ENCODE peak calls at places on chromosomes 5 and 9, in seven cellular contexts. One of them, this sample, is unnamed.

GRCh38 chr5:139707445-139708003 is 59.4 kb downstream of the CXXC5 start:
- DNase-seq in PC-3: no peak
- DNase-seq in HCT116: no peak
- DNase-seq in DND-41: peak
- DNase-seq in neural progenitor cell: no peak
- DNase-seq in GM23248: no peak
- DNase-seq in endothelial cell of umbilical vein: no peak
- DNase-seq in this sample: no peak

GRCh38 chr9:114258866-114259799 is 63.8 kb upstream of the ORM1 start:
- DNase-seq in PC-3: no peak
- DNase-seq in DND-41: no peak
- DNase-seq in neural progenitor cell: no peak
- DNase-seq in GM23248: no peak
- DNase-seq in HCT116: no peak
- DNase-seq in endothelial cell of umbilical vein: no peak
- DNase-seq in this sample: no peak

GRCh38 chr5:159680095-159680494 is 236.2 kb upstream of the ADRA1B start:
- DNase-seq in HCT116: no peak
- DNase-seq in neural progenitor cell: no peak
- DNase-seq in PC-3: peak
- DNase-seq in DND-41: peak
- DNase-seq in endothelial cell of umbilical vein: no peak
- DNase-seq in GM23248: no peak
- DNase-seq in this sample: no peak

GRCh38 chr5:14864181-14864812 is 7.3 kb downstream of the ANKH start:
- DNase-seq in endothelial cell of umbilical vein: no peak
- DNase-seq in DND-41: no peak
- DNase-seq in PC-3: peak
- DNase-seq in HCT116: no peak
- DNase-seq in neural progenitor cell: no peak
- DNase-seq in GM23248: no peak
- DNase-seq in this sample: no peak

GRCh38 chr5:42059291-42059690 is 134.2 kb downstream of the FBXO4 start:
- DNase-seq in neural progenitor cell: no peak
- DNase-seq in PC-3: peak
- DNase-seq in endothelial cell of umbilical vein: no peak
- DNase-seq in HCT116: no peak
- DNase-seq in GM23248: peak
- DNase-seq in DND-41: no peak
- DNase-seq in this sample: no peak

GRCh38 chr5:75049581-75050274 is 2.6 kb downstream of the GCNT4 start:
- DNase-seq in HCT116: peak
- DNase-seq in DND-41: peak
- DNase-seq in PC-3: peak
- DNase-seq in neural progenitor cell: peak
- DNase-seq in endothelial cell of umbilical vein: peak
- DNase-seq in GM23248: peak
- DNase-seq in this sample: peak

GRCh38 chr5:53114988-53115387 is 5.4 kb upstream of the MOCS2 start:
- DNase-seq in GM23248: peak
- DNase-seq in DND-41: no peak
- DNase-seq in PC-3: peak
- DNase-seq in endothelial cell of umbilical vein: peak
- DNase-seq in HCT116: no peak
- DNase-seq in neural progenitor cell: no peak
- DNase-seq in this sample: peak

GRCh38 chr5:14672082-14672481 is 7.6 kb downstream of the OTULIN start:
- DNase-seq in GM23248: no peak
- DNase-seq in DND-41: no peak
- DNase-seq in HCT116: no peak
- DNase-seq in neural progenitor cell: no peak
- DNase-seq in endothelial cell of umbilical vein: no peak
- DNase-seq in PC-3: no peak
- DNase-seq in this sample: no peak

GRCh38 chr5:122924719-122925395 is 79.4 kb downstream of the SNX24 start:
- DNase-seq in neural progenitor cell: no peak
- DNase-seq in endothelial cell of umbilical vein: no peak
- DNase-seq in HCT116: no peak
- DNase-seq in PC-3: no peak
- DNase-seq in GM23248: no peak
- DNase-seq in DND-41: no peak
- DNase-seq in this sample: no peak

GRCh38 chr5:80964491-80964890 is 4.3 kb downstream of the RASGRF2 start:
- DNase-seq in endothelial cell of umbilical vein: peak
- DNase-seq in neural progenitor cell: no peak
- DNase-seq in PC-3: no peak
- DNase-seq in HCT116: no peak
- DNase-seq in GM23248: no peak
- DNase-seq in DND-41: no peak
- DNase-seq in this sample: no peak

GRCh38 chr5:27906911-27907590 is 868.7 kb upstream of the CDH9 start:
- DNase-seq in PC-3: peak
- DNase-seq in neural progenitor cell: no peak
- DNase-seq in endothelial cell of umbilical vein: no peak
- DNase-seq in DND-41: no peak
- DNase-seq in HCT116: no peak
- DNase-seq in GM23248: no peak
- DNase-seq in this sample: no peak

GRCh38 chr5:73544429-73545402 is 20.7 kb downstream of the ANKRA2 start:
- DNase-seq in PC-3: no peak
- DNase-seq in DND-41: no peak
- DNase-seq in HCT116: no peak
- DNase-seq in neural progenitor cell: no peak
- DNase-seq in endothelial cell of umbilical vein: peak
- DNase-seq in GM23248: no peak
- DNase-seq in this sample: no peak

GRCh38 chr5:30413540-30413939 is 779.9 kb upstream of the CDH6 start:
- DNase-seq in neural progenitor cell: no peak
- DNase-seq in endothelial cell of umbilical vein: no peak
- DNase-seq in GM23248: no peak
- DNase-seq in PC-3: peak
- DNase-seq in DND-41: no peak
- DNase-seq in HCT116: no peak
- DNase-seq in this sample: no peak

GRCh38 chr9:124133752-124134151 is 122.2 kb downstream of the LHX2 start:
- DNase-seq in DND-41: no peak
- DNase-seq in neural progenitor cell: peak
- DNase-seq in GM23248: peak
- DNase-seq in HCT116: no peak
- DNase-seq in endothelial cell of umbilical vein: peak
- DNase-seq in PC-3: peak
- DNase-seq in this sample: no peak

GRCh38 chr9:4262735-4263141 is 37.1 kb downstream of the GLIS3 start:
- DNase-seq in endothelial cell of umbilical vein: peak
- DNase-seq in neural progenitor cell: no peak
- DNase-seq in GM23248: peak
- DNase-seq in DND-41: no peak
- DNase-seq in PC-3: peak
- DNase-seq in HCT116: peak
- DNase-seq in this sample: no peak

GRCh38 chr5:107673368-107674136 is 2.8 kb upstream of the EFNA5 start:
- DNase-seq in DND-41: peak
- DNase-seq in neural progenitor cell: peak
- DNase-seq in HCT116: peak
- DNase-seq in GM23248: peak
- DNase-seq in PC-3: peak
- DNase-seq in endothelial cell of umbilical vein: peak
- DNase-seq in this sample: peak

GRCh38 chr9:15936316-15936869 is 383.6 kb downstream of the CCDC171 start:
- DNase-seq in DND-41: no peak
- DNase-seq in HCT116: no peak
- DNase-seq in endothelial cell of umbilical vein: peak
- DNase-seq in PC-3: peak
- DNase-seq in GM23248: peak
- DNase-seq in neural progenitor cell: no peak
- DNase-seq in this sample: no peak

GRCh38 chr5:61575103-61575502 is 243.0 kb downstream of the ZSWIM6 start:
- DNase-seq in GM23248: peak
- DNase-seq in endothelial cell of umbilical vein: peak
- DNase-seq in HCT116: no peak
- DNase-seq in PC-3: peak
- DNase-seq in neural progenitor cell: peak
- DNase-seq in DND-41: no peak
- DNase-seq in this sample: no peak
- TF ChIP-seq EZH2 in GM23248: no peak
- TF ChIP-seq EZH2 in endothelial cell of umbilical vein: no peak
- TF ChIP-seq EZH2 in HCT116: no peak
- TF ChIP-seq EZH2 in PC-3: no peak
- TF ChIP-seq EZH2 in neural progenitor cell: no peak
- TF ChIP-seq EZH2 in DND-41: no peak
- TF ChIP-seq EZH2 in this sample: no peak

GRCh38 chr9:136133191-136133958 is 14.7 kb upstream of the TMEM250 start:
- DNase-seq in PC-3: no peak
- DNase-seq in neural progenitor cell: peak
- DNase-seq in DND-41: no peak
- DNase-seq in GM23248: peak
- DNase-seq in HCT116: no peak
- DNase-seq in endothelial cell of umbilical vein: no peak
- DNase-seq in this sample: no peak
- TF ChIP-seq EZH2 in PC-3: no peak
- TF ChIP-seq EZH2 in neural progenitor cell: peak
- TF ChIP-seq EZH2 in DND-41: no peak
- TF ChIP-seq EZH2 in GM23248: peak
- TF ChIP-seq EZH2 in HCT116: no peak
- TF ChIP-seq EZH2 in endothelial cell of umbilical vein: no peak
- TF ChIP-seq EZH2 in this sample: no peak

GRCh38 chr5:149413477-149414210 is 34.6 kb upstream of the IL17B start:
- DNase-seq in HCT116: no peak
- DNase-seq in PC-3: no peak
- DNase-seq in GM23248: no peak
- DNase-seq in neural progenitor cell: no peak
- DNase-seq in endothelial cell of umbilical vein: no peak
- DNase-seq in DND-41: no peak
- DNase-seq in this sample: no peak
- TF ChIP-seq EZH2 in HCT116: no peak
- TF ChIP-seq EZH2 in PC-3: no peak
- TF ChIP-seq EZH2 in GM23248: no peak
- TF ChIP-seq EZH2 in neural progenitor cell: no peak
- TF ChIP-seq EZH2 in endothelial cell of umbilical vein: no peak
- TF ChIP-seq EZH2 in DND-41: no peak
- TF ChIP-seq EZH2 in this sample: no peak

DNA sequence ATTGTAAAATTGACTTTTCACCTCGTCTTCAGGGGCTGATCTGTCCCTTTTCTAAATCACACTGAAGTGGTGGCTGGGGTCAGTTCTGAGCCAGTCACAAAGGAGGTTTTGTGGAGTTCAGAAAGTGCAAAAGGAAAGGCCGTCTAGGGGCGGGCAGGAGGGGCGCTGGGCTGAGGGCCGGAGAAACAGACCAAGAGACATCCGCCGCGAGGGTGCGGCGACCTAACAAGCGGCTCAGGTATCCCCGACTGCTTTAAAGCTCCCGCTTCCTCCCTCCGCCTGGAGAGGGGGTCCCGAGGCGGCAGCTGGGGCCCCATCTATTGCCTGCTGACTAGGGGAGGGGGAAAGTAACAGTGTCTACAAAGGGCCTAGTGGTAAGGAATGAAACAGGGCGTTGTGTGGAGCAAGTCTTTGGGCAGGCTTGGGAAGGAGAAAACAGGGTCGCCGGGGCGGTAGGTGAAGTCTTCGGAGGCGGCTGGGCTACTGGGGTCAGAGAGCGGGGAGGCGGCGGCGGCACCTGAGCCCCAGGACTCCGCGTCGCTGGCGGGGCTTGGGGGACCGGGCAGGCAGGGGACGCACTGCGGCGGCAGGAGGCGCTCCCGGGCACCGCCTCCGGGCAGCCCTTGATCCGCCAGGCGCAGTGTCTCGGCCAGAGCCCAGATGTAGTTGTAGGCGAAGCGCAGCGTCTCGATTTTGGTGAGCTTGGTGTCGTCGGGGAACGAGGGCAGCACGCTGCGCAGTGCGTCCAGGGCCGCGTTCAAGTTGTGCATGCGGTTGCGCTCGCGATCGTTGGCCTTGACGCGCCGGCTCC is 950 bp downstream of the NEUROG1 start:
- DNase-seq in endothelial cell of umbilical vein: no peak
- DNase-seq in DND-41: no peak
- DNase-seq in neural progenitor cell: peak
- DNase-seq in PC-3: no peak
- DNase-seq in HCT116: no peak
- DNase-seq in GM23248: peak
- DNase-seq in this sample: no peak
- TF ChIP-seq EZH2 in endothelial cell of umbilical vein: peak
- TF ChIP-seq EZH2 in DND-41: no peak
- TF ChIP-seq EZH2 in neural progenitor cell: peak
- TF ChIP-seq EZH2 in PC-3: no peak
- TF ChIP-seq EZH2 in HCT116: no peak
- TF ChIP-seq EZH2 in GM23248: no peak
- TF ChIP-seq EZH2 in this sample: no peak

DNA sequence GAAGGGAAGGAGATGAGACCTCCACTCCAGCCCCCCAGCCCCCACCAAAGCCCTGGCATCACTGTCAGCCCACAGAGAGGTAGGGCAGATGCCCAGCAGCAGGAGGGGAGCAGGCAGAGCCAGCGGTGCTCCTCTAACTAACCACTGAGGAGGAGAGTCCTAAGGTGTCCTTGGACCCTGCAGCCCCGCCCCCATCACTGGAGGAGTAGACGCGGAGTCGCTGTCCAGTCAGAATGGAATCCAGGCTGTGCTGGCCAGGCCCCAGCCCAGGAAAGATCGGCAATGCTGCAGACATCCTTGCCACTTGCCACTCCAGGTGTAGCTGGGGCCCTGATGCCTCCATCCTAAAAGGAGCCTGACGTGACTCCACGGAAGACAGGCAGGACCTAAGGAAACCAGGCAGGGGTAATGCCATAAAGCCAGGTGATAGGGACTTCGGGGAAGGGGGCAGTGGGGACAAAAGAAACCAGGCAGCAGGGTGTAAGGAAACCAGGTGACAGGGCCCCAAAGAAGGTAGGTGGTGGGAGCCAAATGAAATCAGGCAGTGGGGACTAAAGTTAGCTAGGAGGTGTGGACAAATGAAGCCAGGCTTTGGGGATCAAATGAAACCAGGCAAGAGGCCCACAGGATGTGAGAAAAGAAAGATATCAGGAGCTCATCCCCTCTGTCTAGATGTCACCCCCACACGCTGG is 12.4 kb downstream of the CNTFR start:
- DNase-seq in endothelial cell of umbilical vein: no peak
- DNase-seq in PC-3: no peak
- DNase-seq in neural progenitor cell: peak
- DNase-seq in GM23248: no peak
- DNase-seq in HCT116: no peak
- DNase-seq in DND-41: no peak
- DNase-seq in this sample: no peak
- TF ChIP-seq EZH2 in endothelial cell of umbilical vein: no peak
- TF ChIP-seq EZH2 in PC-3: no peak
- TF ChIP-seq EZH2 in neural progenitor cell: no peak
- TF ChIP-seq EZH2 in GM23248: peak
- TF ChIP-seq EZH2 in HCT116: no peak
- TF ChIP-seq EZH2 in DND-41: no peak
- TF ChIP-seq EZH2 in this sample: no peak

This sample was measured in MM.1S.